ENCODE peak calls at places on chromosomes 12 and 14, in six cellular contexts. T, K, V, N, W and L are unnamed samples.
A peak's percentile ranks its signal among the peaks of the same experiment; 100 is the strongest.

GRCh38 chr12:47017901-47018479 is 61.4 kb upstream of the PCED1B start:
- DNase-seq in T (no peak), K (no peak), V (no peak), N (no peak), W (no peak), L (no peak)

GRCh38 chr14:59463773-59464650 is 1.2 kb downstream of the GPR135 start:
- DNase-seq in T (peak; percentile 39), K (peak; percentile 14), V (peak; percentile 50), N (no peak), W (peak; percentile 32), L (no peak)

GRCh38 chr12:39402922-39403321 is 40.0 kb downstream of the KIF21A start:
- DNase-seq in T (no peak), K (peak; percentile 24), V (peak; percentile 15), N (no peak), W (no peak), L (no peak)

GRCh38 chr14:26528415-26529182 is 69.2 kb downstream of the NOVA1 start:
- DNase-seq in T (no peak), K (no peak), V (no peak), N (no peak), W (no peak), L (no peak)

GRCh38 chr14:52349731-52350130 is 35.6 kb downstream of the PTGER2 start:
- DNase-seq in T (peak; percentile 8), K (no peak), V (no peak), N (no peak), W (no peak), L (no peak)

GRCh38 chr14:68666206-68666730 is 126.6 kb downstream of the ZFP36L1 start:
- DNase-seq in T (no peak), K (no peak), V (no peak), N (no peak), W (no peak), L (no peak)

GRCh38 chr12:89179983-89180382 is 172.3 kb downstream of the DUSP6 start:
- DNase-seq in T (no peak), K (no peak), V (peak; percentile 75), N (no peak), W (no peak), L (no peak)

GRCh38 chr12:1443421-1444141 is 150.8 kb downstream of the FBXL14 start:
- DNase-seq in T (no peak), K (no peak), V (no peak), N (no peak), W (no peak), L (no peak)

GRCh38 chr14:64692597-64693350 is 11.4 kb upstream of the PLEKHG3 start:
- DNase-seq in T (no peak), K (no peak), V (no peak), N (no peak), W (no peak), L (no peak)

GRCh38 chr14:31941487-31941886 is 135.6 kb upstream of the ARHGAP5 start:
- DNase-seq in T (no peak), K (no peak), V (no peak), N (no peak), W (no peak), L (no peak)

GRCh38 chr14:38128640-38129039 is 79.1 kb upstream of the SSTR1 start:
- DNase-seq in T (no peak), K (no peak), V (no peak), N (no peak), W (no peak), L (no peak)

GRCh38 chr12:133203344-133204263 is 22.3 kb downstream of the ZNF268 start:
- DNase-seq in T (no peak), K (no peak), V (no peak), N (no peak), W (no peak), L (no peak)

GRCh38 chr14:81402123-81402495 is 2.0 kb upstream of the STON2 start:
- DNase-seq in T (no peak), K (no peak), V (no peak), N (no peak), W (no peak), L (no peak)

GRCh38 chr12:10354071-10354470 is 35.8 kb downstream of the KLRK1 start:
- DNase-seq in T (no peak), K (no peak), V (peak; percentile 58), N (no peak), W (no peak), L (peak; percentile 65)